ENCODE peak calls at places on chromosome 22, in six cellular contexts. K, J, E, O, U and N are unnamed samples.
A peak's percentile ranks its signal among the peaks of the same experiment; 100 is the strongest.

GRCh38 chr22:37607010-37607911 is 1.4 kb upstream of the GGA1 start:
- DNase-seq in K (peak; percentile 88), J (peak; percentile 85), E (peak; percentile 88), O (peak; percentile 91), U (peak; percentile 78), N (peak; percentile 67)

GRCh38 chr22:26646158-26646557 is 11.2 kb upstream of the MIAT start:
- DNase-seq in K (no peak), J (no peak), E (peak; percentile 57), O (no peak), U (no peak), N (no peak)

GRCh38 chr22:17944205-17944725 is 80.1 kb downstream of the MICAL3 start:
- DNase-seq in K (peak; percentile 64), J (peak; percentile 41), E (no peak), O (no peak), U (no peak), N (no peak)

GRCh38 chr22:42769574-42770447 is 49.1 kb upstream of the A4GALT start:
- DNase-seq in K (peak; percentile 1), J (peak; percentile 44), E (no peak), O (peak; percentile 52), U (peak; percentile 61), N (no peak)

GRCh38 chr22:27637604-27638003 is 164.0 kb downstream of the MN1 start:
- DNase-seq in K (no peak), J (no peak), E (peak; percentile 15), O (no peak), U (no peak), N (peak; percentile 22)

GRCh38 chr22:17672417-17672991 is 33.9 kb downstream of the BCL2L13 start:
- DNase-seq in K (peak; percentile 26), J (peak; percentile 24), E (peak; percentile 71), O (no peak), U (no peak), N (no peak)

GRCh38 chr22:35746248-35746647 is 28.6 kb downstream of the APOL5 start:
- DNase-seq in K (no peak), J (peak; percentile 53), E (no peak), O (no peak), U (no peak), N (no peak)

GRCh38 chr22:36510966-36511881 is 4.4 kb upstream of the FOXRED2 start:
- DNase-seq in K (peak; percentile 74), J (peak; percentile 69), E (peak; percentile 71), O (no peak), U (no peak), N (peak; percentile 14)

GRCh38 chr22:31206896-31207687 is 5.0 kb upstream of the LIMK2 start:
- DNase-seq in K (no peak), J (peak; percentile 16), E (no peak), O (peak; percentile 89), U (peak; percentile 21), N (no peak)

GRCh38 chr22:41939981-41940852 is 6.7 kb downstream of the CENPM start:
- DNase-seq in K (no peak), J (no peak), E (no peak), O (peak; percentile 39), U (no peak), N (no peak)

GRCh38 chr22:41247703-41248102 is 7.0 kb upstream of the CHADL start:
- DNase-seq in K (no peak), J (no peak), E (no peak), O (no peak), U (peak; percentile 72), N (no peak)

GRCh38 chr22:17578129-17578754 is 14.9 kb downstream of the SLC25A18 start:
- DNase-seq in K (no peak), J (no peak), E (peak; percentile 21), O (peak; percentile 69), U (peak; percentile 50), N (peak; percentile 31)

GRCh38 chr22:27003301-27003700 is 345.9 kb downstream of the MIAT start:
- DNase-seq in K (no peak), J (no peak), E (no peak), O (no peak), U (no peak), N (no peak)

GRCh38 chr22:36383110-36383581 is 4.6 kb downstream of the MYH9 start:
- DNase-seq in K (no peak), J (no peak), E (peak; percentile 55), O (no peak), U (no peak), N (peak; percentile 57)

GRCh38 chr22:42844756-42845155 is 12.3 kb downstream of the ARFGAP3 start:
- DNase-seq in K (no peak), J (no peak), E (no peak), O (no peak), U (no peak), N (peak; percentile 53)

GRCh38 chr22:37121887-37122591 is 12.5 kb upstream of the TMPRSS6 start:
- DNase-seq in K (no peak), J (no peak), E (peak; percentile 7), O (no peak), U (no peak), N (no peak)

GRCh38 chr22:29306175-29306829 is at the start of gene GAS2L1:
- DNase-seq in K (peak; percentile 81), J (peak; percentile 88), E (peak; percentile 94), O (peak; percentile 77), U (peak; percentile 89), N (peak; percentile 89)

GRCh38 chr22:21042978-21043855 is 2.5 kb upstream of the LRRC74B start:
- DNase-seq in K (no peak), J (no peak), E (no peak), O (no peak), U (no peak), N (peak; percentile 27)

GRCh38 chr22:21047035-21047661 is 1.4 kb downstream of the LRRC74B start:
- DNase-seq in K (no peak), J (no peak), E (no peak), O (no peak), U (no peak), N (no peak)

GRCh38 chr22:21045585-21046294 is at the start of gene LRRC74B:
- DNase-seq in K (peak; percentile 98), J (peak; percentile 97), E (peak; percentile 95), O (peak; percentile 87), U (peak; percentile 89), N (peak; percentile 89)

GRCh38 chr22:21043856-21044535 is 1.8 kb upstream of the LRRC74B start:
- DNase-seq in K (no peak), J (no peak), E (no peak), O (no peak), U (no peak), N (no peak)

DNA sequence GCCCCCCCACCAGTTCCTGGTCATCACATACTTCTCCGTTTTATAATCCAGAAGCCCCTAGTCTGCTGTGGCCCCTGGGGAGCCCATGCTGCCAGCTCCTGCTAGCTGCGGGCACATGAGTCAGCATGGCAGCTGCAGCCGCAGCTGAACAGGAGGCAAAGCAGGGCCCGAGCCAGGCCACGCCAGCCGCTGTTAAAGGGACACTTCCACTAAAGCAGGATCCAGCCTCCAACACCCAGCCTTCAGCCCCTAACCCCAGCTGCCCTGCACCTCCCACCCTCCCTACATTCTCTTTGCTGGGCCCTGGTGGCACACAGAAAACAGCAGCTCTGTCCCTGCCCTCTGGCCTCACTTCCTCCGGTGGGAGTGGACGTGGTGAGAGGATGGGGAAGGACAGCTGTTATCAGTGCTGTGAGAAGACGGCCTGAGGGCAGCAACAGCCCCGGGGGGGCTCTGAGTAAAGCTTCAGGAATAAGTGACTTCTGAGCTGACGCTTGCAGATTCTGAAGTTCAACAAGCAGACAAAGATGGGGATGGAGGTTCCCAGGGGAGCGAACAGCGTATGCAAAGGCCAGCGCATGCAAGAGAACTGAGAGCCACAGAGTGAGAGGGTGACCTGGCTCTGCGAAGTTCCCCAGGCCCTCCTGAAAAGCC is 688 bp upstream of the LRRC74B start:
- DNase-seq in K (peak; percentile 21), J (peak; percentile 89), E (peak; percentile 60), O (no peak), U (no peak), N (peak; percentile 85)
- H3K4me3 ChIP-seq in K (peak overlapping the region; percentile 52), J (peak overlapping the region; percentile 60), E (peak overlapping the region; percentile 68), O (no peak overlapping the region), U (peak overlapping the region; percentile 43), N (peak overlapping the region; percentile 28)

DNA sequence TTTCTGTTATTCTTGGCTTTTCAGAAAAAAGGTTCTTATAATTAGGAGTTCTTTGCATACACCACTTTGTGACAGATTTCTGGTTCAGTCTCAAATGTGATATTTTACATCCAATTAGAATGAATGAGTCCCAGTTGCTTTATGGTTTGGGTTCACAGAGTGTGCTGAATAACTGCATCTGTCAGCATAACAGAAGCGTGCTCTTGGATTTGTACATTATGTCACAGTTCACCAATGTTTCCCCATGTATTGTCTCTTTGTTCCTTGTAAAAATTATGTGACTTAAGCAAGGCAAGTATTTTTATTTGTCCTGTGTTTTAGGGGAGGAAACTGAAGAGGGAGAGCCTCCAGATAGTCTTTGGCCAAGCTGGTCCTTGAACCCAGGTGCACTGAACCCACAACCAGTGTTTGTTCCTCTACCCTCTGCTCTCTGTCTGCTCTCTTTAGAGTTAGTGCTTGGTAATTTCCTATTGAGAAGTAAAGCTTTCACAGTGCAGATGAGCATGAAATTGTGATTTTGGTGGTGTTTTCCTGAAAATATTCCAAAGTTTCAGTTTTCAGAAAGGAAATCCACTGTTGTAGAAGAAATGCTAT is 107.5 kb downstream of the TBC1D22A start:
- DNase-seq in K (no peak), J (no peak), E (no peak), O (no peak), U (no peak), N (no peak)
- H3K9me3 ChIP-seq in K (peaks cover 10% of the 10 kb centered on the region), J (no peaks in the 10 kb centered on the region), E (peaks cover 8% of the 10 kb centered on the region), O (peaks cover 3% of the 10 kb centered on the region), U (no peaks in the 10 kb centered on the region), N (peaks cover 30% of the 10 kb centered on the region)

DNA sequence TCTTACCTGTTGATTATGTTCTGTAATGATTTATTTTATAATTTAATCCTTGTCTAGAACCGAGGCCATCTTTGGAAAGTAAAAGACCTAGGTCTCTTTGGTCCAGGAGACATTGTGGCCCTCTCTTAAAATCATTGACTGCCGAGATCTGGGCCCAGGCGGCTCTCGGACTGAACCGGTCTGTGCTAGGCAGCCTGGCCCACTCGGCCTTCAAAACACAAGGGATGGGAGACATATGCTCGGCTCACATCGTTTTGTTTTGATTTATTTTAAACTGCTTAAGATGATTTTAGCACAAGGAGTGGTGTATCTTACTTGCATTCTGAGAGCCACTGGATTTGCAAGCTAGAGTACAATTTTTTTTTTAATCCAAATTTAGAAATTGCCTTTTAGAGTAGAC is 80.2 kb upstream of the WNT7B start:
- DNase-seq in K (no peak), J (no peak), E (peak; percentile 60), O (no peak), U (no peak), N (no peak)
- H3K4me3 ChIP-seq in K (no peak overlapping the region), J (peak overlapping the region; percentile 72), E (peak overlapping the region; percentile 87), O (no peak overlapping the region), U (peak overlapping the region; percentile 3), N (peak overlapping the region; percentile 88)

DNA sequence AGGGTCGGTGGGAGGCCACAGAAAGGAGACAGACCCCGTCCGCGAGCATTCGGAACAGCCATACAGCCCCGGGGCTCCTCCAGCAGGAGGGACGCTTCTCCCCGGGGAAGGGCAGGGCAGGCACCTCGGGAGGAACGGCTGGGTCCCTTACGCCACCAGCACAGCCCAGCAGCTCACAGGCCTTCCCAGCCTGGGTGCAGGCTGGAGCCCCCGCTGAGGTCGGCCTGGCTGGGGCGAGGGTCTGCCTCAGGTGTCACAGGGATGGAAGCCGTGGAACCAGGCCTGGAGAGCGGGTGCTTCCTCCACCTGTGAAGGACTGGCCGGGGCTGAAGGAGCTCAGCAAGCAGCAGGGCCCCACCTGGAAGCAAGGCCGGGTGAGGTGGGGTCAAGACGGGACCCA is 732.3 kb downstream of the BRD1 start:
- DNase-seq in K (no peak), J (no peak), E (no peak), O (no peak), U (no peak), N (no peak)
- H3K9me3 ChIP-seq in K (no peaks in the 10 kb centered on the region), J (no peaks in the 10 kb centered on the region), E (no peaks in the 10 kb centered on the region), O (no peaks in the 10 kb centered on the region), U (no peaks in the 10 kb centered on the region), N (no peaks in the 10 kb centered on the region)